ENCODE peak calls at places on chromosomes 1 and 21, in four cellular contexts. T is CD8-positive, alpha-beta T cell; A is GM12865; O is AG04449. J is an unnamed sample.

GRCh38 chr1:13662498-13662897 is 37.5 kb upstream of the PRDM2 start:
- DNase-seq in T (no peak), A (no peak), O (no peak), J (peak; percentile 48)

GRCh38 chr21:28442624-28443023 is 550.1 kb downstream of the LTN1 start:
- DNase-seq in T (no peak), A (peak; percentile 13), O (peak; percentile 77), J (peak; percentile 89)

GRCh38 chr1:94327001-94327685 is 89.8 kb upstream of the ARHGAP29 start:
- DNase-seq in T (no peak), A (no peak), O (peak; percentile 19), J (no peak)

GRCh38 chr1:241612533-241613505 is 27.4 kb downstream of the CHML start:
- DNase-seq in T (no peak), A (no peak), O (no peak), J (peak; percentile 69)

GRCh38 chr1:96598416-96599168 is 123.0 kb upstream of the PTBP2 start:
- DNase-seq in T (no peak), A (no peak), O (no peak), J (peak; percentile 2)

GRCh38 chr1:108200627-108201106 is 524 bp upstream of the SLC25A24 start:
- DNase-seq in T (peak; percentile 51), A (peak; percentile 63), O (peak; percentile 40), J (peak; percentile 59)

GRCh38 chr1:202680586-202681352 is 29.5 kb downstream of the SYT2 start:
- DNase-seq in T (no peak), A (no peak), O (no peak), J (no peak)

GRCh38 chr1:172917972-172918371 is 132.8 kb downstream of the TNFSF18 start:
- DNase-seq in T (no peak), A (no peak), O (no peak), J (peak; percentile 89)

GRCh38 chr1:109923131-109923945 is 12.7 kb downstream of the CSF1 start:
- DNase-seq in T (no peak), A (peak; percentile 15), O (no peak), J (no peak)

GRCh38 chr1:33519240-33519884 is 46.9 kb downstream of the ZSCAN20 start:
- DNase-seq in T (no peak), A (no peak), O (no peak), J (no peak)

GRCh38 chr1:231844986-231845502 is 218.5 kb downstream of the DISC1 start:
- DNase-seq in T (no peak), A (peak; percentile 46), O (no peak), J (no peak)

GRCh38 chr21:17693801-17694200 is 81.1 kb upstream of the BTG3 start:
- DNase-seq in T (no peak), A (no peak), O (no peak), J (no peak)

GRCh38 chr1:236313412-236313811 is 31.7 kb upstream of the ERO1B start:
- DNase-seq in T (no peak), A (no peak), O (no peak), J (no peak)

GRCh38 chr1:29243023-29243862 is 6.9 kb downstream of the PTPRU start:
- DNase-seq in T (no peak), A (no peak), O (no peak), J (no peak)

GRCh38 chr1:155892801-155893200 is 18.3 kb downstream of the RIT1 start:
- DNase-seq in T (no peak), A (no peak), O (no peak), J (no peak)

GRCh38 chr21:15826147-15826780 is 96.5 kb downstream of the USP25 start:
- DNase-seq in T (peak; percentile 23), A (peak; percentile 64), O (no peak), J (no peak)

GRCh38 chr21:46027855-46028493 is 46.4 kb downstream of the COL6A1 start:
- DNase-seq in T (no peak), A (no peak), O (no peak), J (no peak)

GRCh38 chr1:54149734-54150133 is 3.1 kb downstream of the CDCP2 start:
- DNase-seq in T (no peak), A (no peak), O (no peak), J (no peak)

GRCh38 chr1:226443439-226443838 is 35.5 kb upstream of the PARP1 start:
- DNase-seq in T (no peak), A (no peak), O (peak; percentile 21), J (peak; percentile 84)

GRCh38 chr1:5430136-5430535 is 562.1 kb downstream of the NPHP4 start:
- DNase-seq in T (no peak), A (no peak), O (no peak), J (no peak)

GRCh38 chr21:45202889-45203288 is 84.8 kb downstream of the POFUT2 start:
- DNase-seq in T (no peak), A (no peak), O (no peak), J (no peak)

GRCh38 chr1:229062135-229062534 is 208.8 kb upstream of the RAB4A start:
- DNase-seq in T (no peak), A (no peak), O (no peak), J (no peak)

GRCh38 chr1:52674497-52675384 is 23.4 kb downstream of the COA7 start:
- DNase-seq in T (no peak), A (no peak), O (no peak), J (no peak)

GRCh38 chr1:41924911-41925310 is 6.2 kb upstream of the HIVEP3 start:
- DNase-seq in T (no peak), A (no peak), O (no peak), J (no peak)

GRCh38 chr1:32215629-32216505 is 6.3 kb downstream of the TMEM234 start:
- DNase-seq in T (peak; percentile 59), A (peak; percentile 69), O (no peak), J (no peak)

GRCh38 chr21:36422279-36423098 is 37.3 kb downstream of the CHAF1B start:
- DNase-seq in T (no peak), A (peak; percentile 83), O (peak; percentile 23), J (no peak)

GRCh38 chr1:1308756-1309524 is 543 bp downstream of the PUSL1 start:
- DNase-seq in T (no peak), A (no peak), O (no peak), J (no peak)

GRCh38 chr1:211939876-211940468 is 95.4 kb downstream of the INTS7 start:
- DNase-seq in T (no peak), A (peak; percentile 97), O (no peak), J (no peak)

GRCh38 chr1:110482662-110483307 is 31.8 kb downstream of the PROK1 start:
- DNase-seq in T (no peak), A (no peak), O (no peak), J (no peak)

GRCh38 chr1:5832916-5833895 is 159.0 kb downstream of the NPHP4 start:
- DNase-seq in T (no peak), A (no peak), O (no peak), J (no peak)

GRCh38 chr1:7856345-7856744 is 3.5 kb upstream of the UTS2 start:
- DNase-seq in T (no peak), A (no peak), O (no peak), J (no peak)

GRCh38 chr1:234602334-234603220 is 7.4 kb downstream of the IRF2BP2 start:
- DNase-seq in T (no peak), A (peak; percentile 38), O (peak; percentile 91), J (peak; percentile 88)

GRCh38 chr1:23524716-23525401 is 6.2 kb downstream of the E2F2 start:
- DNase-seq in T (peak; percentile 48), A (peak; percentile 80), O (no peak), J (no peak)

GRCh38 chr1:26991310-26992116 is 2.0 kb upstream of the TRNP1 start:
- DNase-seq in T (no peak), A (peak; percentile 38), O (no peak), J (no peak)
- TF ChIP-seq CTCF in T (no peak), A (no peak), O (no peak), J (no peak)

GRCh38 chr1:238833919-238834318 is 552.4 kb upstream of the CHRM3 start:
- DNase-seq in T (no peak), A (no peak), O (no peak), J (no peak)
- H3K4me3 ChIP-seq in T (no peak overlapping the region), A (no peak overlapping the region), O (no peak overlapping the region), J (no peak overlapping the region)

DNA sequence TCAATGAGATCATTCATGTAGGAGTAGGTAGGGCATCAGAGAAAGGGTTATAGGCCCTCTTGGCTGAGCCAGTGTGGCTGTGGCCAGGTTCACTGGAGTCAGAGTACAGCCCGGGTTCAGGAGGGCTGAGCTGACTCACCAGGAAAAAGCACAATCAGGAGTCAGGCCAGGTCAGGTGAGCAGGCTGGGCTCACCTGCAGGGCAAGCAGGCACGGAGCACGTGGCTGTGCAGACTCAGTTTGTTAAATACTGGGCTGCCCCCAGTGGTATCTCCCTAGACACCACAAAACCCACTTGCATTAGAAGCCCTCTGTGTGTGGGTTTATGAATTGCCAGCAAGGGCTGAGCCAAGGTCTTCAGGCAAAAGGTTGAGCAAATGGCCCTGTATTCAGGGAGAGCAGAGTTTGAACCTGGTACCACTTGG is 122.1 kb upstream of the SERBP1 start:
- DNase-seq in T (no peak), A (no peak), O (no peak), J (no peak)
- TF ChIP-seq CTCF in T (no peak), A (no peak), O (no peak), J (no peak)

DNA sequence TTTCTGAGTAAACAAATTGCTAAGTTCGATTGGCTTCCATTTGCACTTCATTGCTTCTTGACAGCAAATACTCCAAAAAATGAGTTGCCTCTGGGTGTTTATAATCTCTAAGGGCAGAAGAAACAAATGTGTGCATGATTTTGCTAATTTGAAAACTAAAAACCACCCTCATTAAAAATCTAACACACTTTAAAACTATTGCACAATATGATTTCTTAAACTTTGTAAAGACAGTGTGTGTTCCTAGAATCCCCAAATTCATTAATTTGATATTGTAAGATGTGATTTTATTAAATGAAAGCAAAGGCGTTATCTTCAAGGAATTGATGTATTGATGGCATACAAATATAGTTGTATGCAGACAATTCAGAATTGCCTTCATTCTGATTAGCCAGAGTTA is 350.9 kb downstream of the OLFM3 start:
- DNase-seq in T (no peak), A (no peak), O (no peak), J (no peak)
- H3K4me3 ChIP-seq in T (no peak overlapping the region), A (no peak overlapping the region), O (no peak overlapping the region), J (no peak overlapping the region)

GRCh38 chr1:207300970-207301369 is 20.5 kb upstream of the CD55 start:
- DNase-seq in T (no peak), A (no peak), O (no peak), J (no peak)
- TF ChIP-seq CTCF in T (no peak), A (no peak), O (no peak), J (no peak)

GRCh38 chr1:204742676-204743075 is 57.1 kb upstream of the LRRN2 start:
- DNase-seq in T (no peak), A (no peak), O (no peak), J (no peak)

GRCh38 chr1:204751480-204751879 is 65.9 kb upstream of the LRRN2 start:
- DNase-seq in T (no peak), A (no peak), O (no peak), J (no peak)

GRCh38 chr1:204744102-204744501 is 58.6 kb upstream of the LRRN2 start:
- DNase-seq in T (no peak), A (no peak), O (no peak), J (no peak)

GRCh38 chr1:204751883-204752687 is 66.5 kb upstream of the LRRN2 start:
- DNase-seq in T (no peak), A (no peak), O (no peak), J (no peak)

DNA sequence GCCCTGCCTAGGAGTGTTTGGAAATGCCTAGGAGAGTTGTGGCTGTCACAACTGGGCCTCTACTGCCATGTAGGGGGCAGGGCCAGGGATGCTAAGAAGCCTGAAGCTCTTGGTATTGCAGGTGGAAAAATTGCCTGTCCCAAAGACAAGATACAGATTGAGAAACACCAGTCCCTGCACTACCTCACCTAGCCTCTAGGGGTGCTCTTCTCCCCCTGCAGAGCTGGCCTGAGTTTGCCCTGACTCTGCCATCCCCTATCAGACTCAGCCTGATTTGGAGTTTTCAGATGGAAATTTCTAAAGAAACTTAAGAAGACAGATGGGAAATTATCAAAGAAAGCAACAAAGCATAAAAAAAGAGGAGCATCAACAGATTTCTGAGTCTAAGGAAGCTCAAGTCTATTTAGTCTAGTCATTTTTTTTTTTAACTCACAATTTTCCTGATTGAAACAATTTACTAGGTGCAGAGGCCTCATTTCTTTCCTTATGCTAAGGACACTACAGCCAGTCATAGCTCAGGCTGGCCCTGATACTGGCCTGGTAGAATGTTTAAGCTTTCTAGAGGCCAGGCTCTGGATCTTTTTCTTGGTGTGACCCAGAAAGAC is 61.4 kb upstream of the LRRN2 start:
- DNase-seq in T (peak; percentile 52), A (peak; percentile 63), O (no peak), J (peak; percentile 11)
- H3K4me3 ChIP-seq in T (no peak overlapping the region), A (no peak overlapping the region), O (no peak overlapping the region), J (no peak overlapping the region)

J was measured in AG09309.